ENCODE peak calls at places on chromosomes 1 and 21, in nine cellular contexts. X is esophagus muscularis mucosa, Y is prostate gland, O is A549, A is IMR-90, J is dorsolateral prefrontal cortex, V is psoas muscle, S is ovary, H is fibroblast of pulmonary artery. B is an unnamed sample.

GRCh38 chr1:25487628-25488027 is 55.8 kb upstream of the LDLRAP1 start:
- DNase-seq in J (no peak), X (no peak), A (no peak), H (no peak), O (no peak), Y (no peak), S (no peak), V (no peak), B (no peak)

GRCh38 chr21:21860888-21861287 is 862.7 kb downstream of the NCAM2 start:
- DNase-seq in J (no peak), S (no peak), A (peak), V (no peak), H (peak), O (no peak), X (no peak), Y (no peak), B (no peak)

GRCh38 chr1:99818063-99818699 is 32.0 kb upstream of the AGL start:
- DNase-seq in O (no peak), Y (no peak), X (no peak), J (no peak), A (no peak), S (no peak), H (peak), V (no peak), B (no peak)

GRCh38 chr1:115170972-115171392 is 81.7 kb upstream of the TSPAN2 start:
- DNase-seq in J (no peak), Y (no peak), V (no peak), H (no peak), X (peak), S (no peak), O (no peak), A (no peak), B (no peak)

GRCh38 chr21:43304621-43305335 is 122.2 kb downstream of the SIK1 start:
- DNase-seq in J (peak), O (no peak), H (no peak), X (no peak), Y (no peak), V (peak), S (no peak), A (no peak), B (no peak)

GRCh38 chr1:150981805-150982712 is at the start of gene ANXA9:
- DNase-seq in Y (no peak), O (no peak), J (no peak), H (peak), S (no peak), A (no peak), X (no peak), V (no peak), B (no peak)

GRCh38 chr1:184416921-184417320 is 30.1 kb downstream of the C1orf21 start:
- DNase-seq in Y (no peak), A (no peak), X (no peak), V (no peak), H (no peak), J (no peak), O (no peak), S (no peak), B (no peak)

GRCh38 chr1:158208717-158209116 is 28.0 kb downstream of the CD1D start:
- DNase-seq in A (no peak), S (no peak), V (no peak), Y (no peak), J (no peak), X (no peak), O (no peak), H (no peak), B (no peak)

GRCh38 chr1:3545363-3546047 is 65.8 kb downstream of the MEGF6 start:
- DNase-seq in V (no peak), O (no peak), X (no peak), H (no peak), A (peak), J (no peak), Y (no peak), S (peak), B (no peak)

GRCh38 chr1:69737527-69738176 is 169.9 kb downstream of the LRRC7 start:
- DNase-seq in Y (peak), O (peak), A (peak), H (peak), X (no peak), J (no peak), S (no peak), V (no peak), B (peak)

GRCh38 chr21:37627074-37627473 is 260.5 kb downstream of the DYRK1A start:
- DNase-seq in A (no peak), X (peak), S (no peak), V (no peak), O (no peak), H (no peak), Y (no peak), J (no peak), B (no peak)

GRCh38 chr1:87805661-87806376 is 477.1 kb downstream of the LMO4 start:
- DNase-seq in S (no peak), H (peak), X (no peak), V (no peak), O (peak), J (no peak), Y (no peak), A (peak), B (peak)

GRCh38 chr1:65141394-65141793 is 6.6 kb upstream of the AK4 start:
- DNase-seq in X (no peak), H (peak), V (no peak), A (no peak), J (no peak), O (no peak), Y (no peak), S (no peak), B (no peak)

GRCh38 chr1:34825455-34826081 is 32.8 kb downstream of the GJA4 start:
- DNase-seq in Y (no peak), V (no peak), J (no peak), A (no peak), S (no peak), X (peak), H (no peak), O (no peak), B (no peak)

GRCh38 chr1:87853576-87854351 is 525.1 kb downstream of the LMO4 start:
- DNase-seq in A (peak), J (no peak), H (peak), S (no peak), Y (no peak), X (no peak), O (no peak), V (no peak), B (no peak)

GRCh38 chr1:210722410-210723081 is 393.8 kb downstream of the HHAT start:
- DNase-seq in A (no peak), H (no peak), S (no peak), J (no peak), Y (no peak), V (no peak), X (no peak), O (no peak), B (no peak)

GRCh38 chr1:156583821-156584622 is 4.5 kb downstream of the TTC24 start:
- DNase-seq in S (peak), O (peak), A (peak), X (no peak), V (no peak), J (no peak), H (peak), Y (peak), B (peak)

GRCh38 chr1:42777860-42778259 is 6.9 kb upstream of the TMEM269 start:
- DNase-seq in O (peak), V (no peak), S (no peak), X (no peak), Y (no peak), J (no peak), H (peak), A (peak), B (no peak)

GRCh38 chr1:62989497-62989896 is 205.6 kb downstream of the ATG4C start:
- DNase-seq in O (no peak), A (no peak), J (no peak), S (no peak), Y (no peak), X (no peak), V (no peak), H (no peak), B (no peak)

GRCh38 chr1:62962794-62963776 is 179.2 kb downstream of the ATG4C start:
- DNase-seq in O (peak), J (no peak), S (no peak), Y (peak), X (no peak), V (no peak), A (peak), H (peak), B (no peak)

DNA sequence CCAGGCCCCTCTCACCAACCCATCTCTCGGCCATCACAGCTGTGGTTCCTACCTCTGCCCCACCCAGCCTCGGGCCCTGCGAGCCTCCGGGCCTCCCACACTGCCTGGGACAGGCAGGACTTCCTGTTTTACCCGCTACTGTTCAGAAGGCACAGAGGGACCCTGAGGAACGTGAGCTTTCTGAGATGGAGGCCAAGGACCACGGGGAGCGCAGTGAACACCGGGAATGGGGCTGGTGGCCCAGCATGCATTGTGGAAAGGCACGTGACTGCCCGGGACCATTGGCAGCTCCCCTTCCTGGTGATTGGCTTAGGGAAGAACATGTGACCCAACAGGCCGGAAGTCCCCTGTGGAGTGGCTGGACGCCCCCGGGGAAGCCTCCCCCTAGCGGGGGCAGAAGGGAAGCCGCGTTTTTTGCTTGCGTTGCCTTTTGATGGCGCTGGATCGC is 7.0 kb downstream of the S100B start:
- DNase-seq in Y (no peak), V (no peak), H (no peak), X (no peak), S (no peak), O (no peak), J (no peak), A (no peak), B (no peak)
- H3K4me3 ChIP-seq in Y (no peak), V (no peak), H (no peak), X (no peak), S (no peak), O (no peak), J (no peak), A (no peak), B (no peak)

GRCh38 chr1:77139389-77139788 is 79.8 kb downstream of the PIGK start:
- DNase-seq in Y (no peak), X (no peak), A (no peak), J (no peak), S (no peak), O (no peak), H (no peak), V (no peak), B (no peak)

GRCh38 chr1:77146270-77146669 is 73.0 kb downstream of the PIGK start:
- DNase-seq in O (no peak), A (no peak), H (no peak), S (no peak), X (no peak), J (no peak), Y (no peak), V (no peak), B (no peak)

DNA sequence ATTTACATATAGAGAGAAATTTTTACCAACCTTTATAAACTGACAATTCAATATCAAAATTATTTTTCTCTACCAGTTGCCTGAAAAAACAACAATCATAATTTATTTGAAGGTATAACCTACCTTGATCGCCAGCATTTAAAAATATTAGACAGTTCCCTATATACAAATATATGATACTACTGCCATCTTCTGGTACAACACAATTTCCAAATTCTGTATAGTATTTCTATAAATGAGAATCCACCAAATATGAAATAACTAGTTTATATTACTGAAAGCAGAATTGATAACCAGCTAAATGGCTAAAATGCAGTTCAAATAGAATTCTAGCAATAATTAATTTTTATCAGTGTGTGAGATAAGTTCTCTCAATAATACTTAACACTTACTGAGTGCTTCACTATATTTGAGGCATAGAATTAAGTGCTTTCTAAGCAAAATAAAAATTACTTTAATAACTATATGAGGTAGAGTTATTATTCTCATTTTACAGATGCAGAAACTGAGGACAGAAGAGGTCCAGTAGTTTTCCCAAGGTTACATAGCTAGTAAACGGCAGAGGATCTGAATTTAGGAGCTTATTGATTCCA is 75.6 kb downstream of the PIGK start:
- DNase-seq in J (no peak), A (peak), X (no peak), O (peak), H (peak), V (no peak), S (no peak), Y (no peak), B (no peak)
- TF ChIP-seq CTCF in J (peak), A (peak), X (peak), O (peak), H (peak), V (peak), S (no peak), Y (no peak), B (no peak)

GRCh38 chr1:8023287-8023994 is 2.7 kb downstream of the ERRFI1 start:
- DNase-seq in Y (no peak), H (no peak), S (no peak), X (no peak), O (no peak), J (no peak), V (no peak), A (no peak), B (no peak)
- H3K4me3 ChIP-seq in Y (no peak), H (peak), S (peak), X (peak), O (peak), J (peak), V (peak), A (peak), B (peak)

DNA sequence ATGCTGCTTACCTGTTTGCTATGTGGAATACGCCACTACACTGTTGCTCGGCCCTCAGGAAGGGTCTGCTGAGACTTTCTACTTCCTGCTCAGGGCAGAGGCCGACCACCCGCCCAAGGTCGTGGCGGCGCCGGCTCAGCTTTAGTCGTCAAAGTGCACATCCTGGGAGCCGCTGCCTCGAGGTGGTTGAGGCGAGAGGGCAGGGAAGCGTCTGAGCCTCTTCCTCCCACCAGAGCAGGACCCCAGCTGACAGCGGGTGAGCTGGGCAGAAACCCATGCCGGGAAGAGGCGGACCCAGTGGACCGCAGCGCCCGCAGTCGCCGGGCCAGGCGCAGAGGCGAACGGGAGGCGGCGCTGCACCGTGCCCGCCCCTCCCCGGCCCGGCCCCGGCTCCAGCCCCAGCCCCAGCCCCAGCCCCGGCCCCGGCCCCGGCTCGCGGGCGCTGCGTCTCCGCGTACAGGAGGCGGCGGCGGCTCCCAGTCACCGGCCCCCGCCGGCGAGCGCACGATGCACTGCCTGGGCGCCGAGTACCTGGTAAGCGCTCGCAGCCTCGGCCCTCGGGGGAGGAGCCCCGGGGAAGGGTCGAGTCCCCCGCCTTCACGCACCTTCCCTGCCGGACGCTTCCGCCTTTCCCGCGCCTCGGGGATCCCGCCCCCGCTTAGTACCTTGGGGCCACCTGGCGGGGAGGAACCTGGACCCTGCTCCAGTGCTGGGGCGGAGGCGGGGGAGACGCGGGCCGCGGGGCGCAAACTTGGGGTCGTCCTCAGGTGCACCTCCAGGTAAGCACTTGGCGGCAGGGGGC is at the start of gene SLC44A3:
- DNase-seq in V (peak), H (peak), A (peak), O (peak), Y (peak), J (no peak), S (peak), X (no peak), B (no peak)
- TF ChIP-seq CTCF in V (no peak), H (no peak), A (peak), O (peak), Y (peak), J (peak), S (no peak), X (peak), B (no peak)

DNA sequence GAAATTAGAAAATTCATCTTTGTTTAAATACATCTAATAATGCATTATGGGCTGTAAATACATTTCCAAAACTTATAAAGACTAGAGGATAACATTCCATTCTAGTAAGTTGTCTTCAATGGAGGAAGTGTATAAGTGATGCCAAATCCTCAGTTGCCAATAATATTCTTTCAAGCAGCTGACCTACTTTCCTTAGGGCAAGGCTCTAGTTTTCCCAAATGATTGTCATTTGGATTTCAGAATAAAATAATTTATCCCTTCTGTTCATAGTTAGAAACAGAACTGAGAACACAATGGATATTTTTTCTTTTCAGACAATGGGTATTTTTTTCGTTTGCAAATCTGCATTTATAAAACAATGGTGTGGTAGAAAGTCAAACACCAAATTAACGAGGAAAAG is 354.9 kb upstream of the ADAMTS5 start:
- DNase-seq in S (no peak), Y (no peak), A (no peak), V (no peak), O (no peak), J (no peak), H (no peak), X (no peak), B (no peak)
- H3K4me3 ChIP-seq in S (no peak), Y (no peak), A (no peak), V (no peak), O (no peak), J (no peak), H (no peak), X (no peak), B (no peak)

GRCh38 chr1:90616395-90616794 is 100.7 kb downstream of the BARHL2 start:
- DNase-seq in A (no peak), J (no peak), S (no peak), O (no peak), Y (no peak), V (no peak), X (no peak), H (peak), B (no peak)
- TF ChIP-seq CTCF in A (peak), J (peak), S (no peak), O (no peak), Y (no peak), V (no peak), X (no peak), H (peak), B (peak)

GRCh38 chr1:94783342-94784264 is 36.6 kb upstream of the SLC44A3 start:
- DNase-seq in H (peak), V (peak), S (peak), A (peak), X (peak), O (no peak), Y (peak), J (no peak), B (no peak)
- H3K4me3 ChIP-seq in H (no peak), V (no peak), S (no peak), A (no peak), X (no peak), O (no peak), Y (no peak), J (no peak), B (no peak)

GRCh38 chr1:21497466-21498061 is 11.7 kb upstream of the ALPL start:
- DNase-seq in Y (no peak), A (no peak), H (no peak), J (no peak), O (no peak), V (no peak), S (no peak), X (no peak), B (no peak)
- TF ChIP-seq CTCF in Y (no peak), A (no peak), H (peak), J (no peak), O (no peak), V (no peak), S (no peak), X (no peak), B (peak)

DNA sequence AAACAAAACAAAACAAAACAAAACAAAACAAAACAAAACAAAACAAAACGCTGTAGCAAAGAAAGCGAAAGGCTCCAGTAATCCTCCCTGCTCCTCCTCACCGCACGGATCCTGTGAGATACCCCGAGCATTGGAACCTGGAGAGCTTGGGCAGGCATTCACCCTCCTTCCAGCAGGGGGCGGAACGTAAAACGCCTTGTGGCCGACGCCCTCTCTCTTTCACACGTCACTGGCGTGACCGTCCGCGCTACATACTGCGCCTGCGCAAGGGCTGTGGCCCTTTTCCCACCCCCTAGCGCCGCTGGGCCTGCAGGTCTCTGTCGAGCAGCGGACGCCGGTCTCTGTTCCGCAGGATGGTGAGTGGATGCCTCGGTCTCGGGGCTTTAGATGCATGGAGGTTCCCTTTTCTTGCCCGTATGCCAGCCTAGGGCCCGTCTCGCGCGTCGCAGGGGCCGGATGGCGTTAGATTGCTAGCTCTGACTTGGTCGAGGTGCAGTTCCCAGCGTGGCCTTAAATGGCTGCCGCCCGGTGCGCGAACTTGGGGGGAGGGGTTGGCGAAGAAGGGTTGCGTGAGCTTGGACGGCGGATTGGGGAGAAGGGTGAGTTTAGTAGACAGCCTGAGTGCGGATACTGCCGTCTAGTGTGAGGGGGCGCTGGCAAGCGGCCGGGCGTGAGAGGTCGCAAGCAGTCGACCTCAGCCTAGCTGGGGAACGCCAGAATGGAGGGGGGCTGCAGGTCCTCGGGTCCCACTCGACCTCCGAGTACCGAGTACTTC is at the start of gene RPL5:
- DNase-seq in H (peak), Y (peak), S (peak), A (peak), O (peak), X (peak), J (peak), V (peak), B (peak)
- H3K4me3 ChIP-seq in H (peak), Y (peak), S (peak), A (peak), O (peak), X (peak), J (peak), V (peak), B (peak)

B was measured in epithelial cell of proximal tubule.